ENCODE peak calls at places on chromosomes 4 and X, in four cellular contexts. R is IMR-90, D is neuronal stem cell, V is H1. H is an unnamed sample.
A peak's percentile ranks its signal among the peaks of the same experiment; 100 is the strongest.

GRCh38 chr4:828641-829271 is 2.8 kb upstream of the CPLX1 start:
- DNase-seq in R (no peak), D (no peak), V (no peak), H (no peak)

GRCh38 chrX:96776966-96777365 is 92.3 kb downstream of the DIAPH2 start:
- DNase-seq in D (no peak), V (no peak), R (peak; percentile 28), H (no peak)

GRCh38 chr4:120071192-120071795 is 4.6 kb upstream of the MAD2L1 start:
- DNase-seq in D (peak; percentile 31), V (no peak), R (peak; percentile 80), H (peak; percentile 71)

GRCh38 chr4:51862781-51863180 is 19.8 kb downstream of the DCUN1D4 start:
- DNase-seq in V (no peak), D (no peak), R (no peak), H (no peak)

GRCh38 chr4:2507855-2508254 is 28.6 kb upstream of the FAM193A start:
- DNase-seq in R (no peak), D (no peak), V (no peak), H (no peak)

GRCh38 chrX:42992199-42992943 is 214.4 kb upstream of the PPP1R2C start:
- DNase-seq in D (no peak), V (no peak), R (no peak), H (peak; percentile 39)

GRCh38 chr4:94216394-94216793 is 8.7 kb downstream of the SMARCAD1 start:
- DNase-seq in V (no peak), D (no peak), R (no peak), H (no peak)

GRCh38 chrX:65589304-65589703 is 54.7 kb upstream of the LAS1L start:
- DNase-seq in D (no peak), V (no peak), R (no peak), H (no peak)

GRCh38 chrX:50103866-50104566 is 96.8 kb downstream of the AKAP4 start:
- DNase-seq in V (no peak), R (no peak), D (no peak), H (peak; percentile 12)

GRCh38 chr4:93183589-93183988 is 645.0 kb upstream of the ATOH1 start:
- DNase-seq in D (no peak), V (no peak), R (no peak), H (no peak)

GRCh38 chrX:114075073-114075673 is 508.7 kb upstream of the HTR2C start:
- DNase-seq in V (no peak), D (no peak), R (no peak), H (peak; percentile 1)

GRCh38 chr4:37661643-37662221 is 24.4 kb downstream of the RELL1 start:
- DNase-seq in V (no peak), D (no peak), R (peak; percentile 61), H (peak; percentile 46)

GRCh38 chrX:10702031-10702430 is 81.6 kb upstream of the MID1 start:
- DNase-seq in R (no peak), D (no peak), V (no peak), H (no peak)

GRCh38 chrX:29948653-29949052 is 266.7 kb upstream of the MAGEB2 start:
- DNase-seq in V (no peak), R (peak; percentile 37), D (no peak), H (peak; percentile 26)

GRCh38 chr4:143559757-143560147 is 46.2 kb downstream of the SMARCA5 start:
- DNase-seq in V (no peak), R (no peak), D (no peak), H (no peak)

GRCh38 chr4:82811838-82812672 is 13.5 kb upstream of the SCD5 start:
- DNase-seq in D (peak; percentile 57), R (peak; percentile 41), V (no peak), H (peak; percentile 60)

GRCh38 chr4:103207673-103208072 is 9.5 kb upstream of the CENPE start:
- DNase-seq in V (no peak), D (no peak), R (no peak), H (no peak)

GRCh38 chr4:23932935-23933334 is 43.1 kb upstream of the PPARGC1A start:
- DNase-seq in R (peak; percentile 8), D (no peak), V (no peak), H (no peak)

GRCh38 chr4:23932186-23932585 is 42.3 kb upstream of the PPARGC1A start:
- DNase-seq in V (no peak), R (no peak), D (no peak), H (no peak)

GRCh38 chr4:23931489-23931830 is 41.6 kb upstream of the PPARGC1A start:
- DNase-seq in R (no peak), D (no peak), V (no peak), H (no peak)

GRCh38 chr4:23929248-23929647 is 39.4 kb upstream of the PPARGC1A start:
- DNase-seq in D (no peak), V (no peak), R (no peak), H (no peak)

GRCh38 chr4:23930750-23931488 is 41.1 kb upstream of the PPARGC1A start:
- DNase-seq in R (no peak), D (no peak), V (no peak), H (peak; percentile 15)
- H4K91ac ChIP-seq in R (no peak overlapping the region), D (no peak overlapping the region), V (peak overlapping the region; percentile 36), H (no peak overlapping the region)

GRCh38 chrX:14913241-14913640 is 40.0 kb downstream of the MOSPD2 start:
- DNase-seq in V (no peak), D (no peak), R (peak; percentile 22), H (no peak)

GRCh38 chrX:14920196-14920595 is 47.0 kb downstream of the MOSPD2 start:
- DNase-seq in D (no peak), R (peak; percentile 74), V (no peak), H (no peak)

GRCh38 chrX:14916017-14916674 is 42.9 kb downstream of the MOSPD2 start:
- DNase-seq in R (peak; percentile 81), V (no peak), D (no peak), H (peak; percentile 22)

GRCh38 chrX:14919421-14919820 is 46.2 kb downstream of the MOSPD2 start:
- DNase-seq in R (no peak), V (no peak), D (no peak), H (no peak)

DNA sequence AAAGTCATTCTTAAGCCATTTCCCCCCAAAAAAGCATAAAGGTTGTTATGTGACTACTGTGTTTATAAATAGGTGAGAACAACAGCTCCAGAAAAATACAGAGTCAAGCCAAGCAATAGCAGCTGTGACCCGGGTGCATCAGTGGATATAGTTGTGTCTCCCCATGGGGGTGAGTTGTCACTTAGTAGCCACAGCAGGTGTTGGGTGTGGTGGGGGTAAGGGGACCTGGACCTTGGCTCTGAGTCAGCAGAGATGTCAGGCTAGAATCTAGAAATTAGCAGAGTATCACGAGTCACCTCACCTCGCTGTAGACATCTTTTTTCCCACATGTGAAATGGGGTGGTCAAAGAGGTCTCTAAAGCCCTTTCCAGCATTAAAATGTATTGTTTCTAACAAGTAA is 42.4 kb downstream of the MOSPD2 start:
- DNase-seq in D (no peak), V (no peak), R (peak; percentile 13), H (no peak)
- H4K91ac ChIP-seq in D (no peak overlapping the region), V (no peak overlapping the region), R (peak overlapping the region; percentile 81), H (no peak overlapping the region)

GRCh38 chrX:35787867-35788266 is 10.3 kb upstream of the MAGEB16 start:
- DNase-seq in V (no peak), R (no peak), D (no peak), H (no peak)

DNA sequence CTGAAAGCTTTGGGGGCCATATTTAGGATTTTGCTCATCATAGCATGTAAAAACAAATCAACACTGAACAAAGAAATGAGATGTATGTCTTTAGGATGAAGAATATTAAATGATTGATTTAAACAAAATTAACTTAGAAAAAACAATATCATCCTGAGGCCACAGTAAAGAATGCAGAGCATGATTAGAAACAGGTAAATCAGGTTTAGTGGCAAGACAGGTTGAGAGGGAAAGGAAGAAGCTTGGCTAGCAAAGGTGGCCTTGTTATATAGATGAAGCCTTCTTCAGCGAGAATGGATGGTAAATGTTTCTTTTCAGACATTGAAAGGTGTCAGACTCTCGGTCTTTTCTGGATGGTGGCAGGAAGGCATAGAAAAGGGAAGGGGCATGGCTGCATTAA is 11.9 kb upstream of the MAGEB16 start:
- DNase-seq in V (no peak), D (no peak), R (no peak), H (no peak)
- H4K91ac ChIP-seq in V (no peak overlapping the region), D (no peak overlapping the region), R (no peak overlapping the region), H (no peak overlapping the region)

DNA sequence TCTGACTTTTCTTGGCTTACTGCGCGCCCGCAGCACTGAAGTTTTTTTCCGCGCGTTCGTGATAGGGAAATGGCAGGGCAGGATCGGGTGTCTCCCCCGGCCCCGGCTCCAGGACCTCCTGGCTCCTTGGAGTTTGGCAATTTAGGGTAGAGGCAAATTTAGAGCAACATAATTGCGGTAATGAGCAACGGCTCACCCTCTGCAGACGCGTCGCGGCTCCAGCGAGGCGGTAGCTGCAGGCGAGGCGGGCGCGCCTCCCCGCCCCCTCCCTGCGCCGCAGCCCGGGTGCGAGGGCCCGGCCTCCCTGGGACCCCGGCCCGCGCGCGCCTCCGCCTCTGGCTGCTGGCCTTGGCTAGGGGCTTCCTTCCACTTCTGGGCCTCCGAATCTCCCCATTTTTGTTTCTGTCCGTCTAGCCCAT is 6.2 kb downstream of the MSX1 start:
- DNase-seq in V (no peak), D (no peak), R (no peak), H (no peak)
- H4K91ac ChIP-seq in V (no peak overlapping the region), D (no peak overlapping the region), R (no peak overlapping the region), H (no peak overlapping the region)

DNA sequence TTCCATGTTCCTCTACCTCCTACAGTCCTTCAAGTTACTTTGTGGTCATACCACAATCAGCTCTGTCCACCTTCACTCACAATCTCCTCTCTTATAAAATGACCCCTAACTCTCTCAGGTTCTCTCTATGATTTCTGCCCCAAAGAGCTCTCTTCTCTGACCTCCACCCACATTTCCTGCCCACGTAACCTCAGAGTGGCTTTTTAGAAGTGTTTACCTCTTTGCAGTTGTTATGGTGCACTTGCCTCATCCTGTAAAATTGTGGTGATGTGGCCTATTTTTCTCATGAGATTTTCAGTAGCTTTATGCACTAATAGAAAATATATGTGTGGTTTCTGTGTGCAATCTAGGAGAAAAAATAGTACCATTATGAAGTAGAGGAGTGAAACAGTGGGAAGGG is 215.8 kb downstream of the PACRGL start:
- DNase-seq in R (no peak), V (no peak), D (no peak), H (no peak)
- H4K91ac ChIP-seq in R (no peak overlapping the region), V (no peak overlapping the region), D (no peak overlapping the region), H (no peak overlapping the region)

DNA sequence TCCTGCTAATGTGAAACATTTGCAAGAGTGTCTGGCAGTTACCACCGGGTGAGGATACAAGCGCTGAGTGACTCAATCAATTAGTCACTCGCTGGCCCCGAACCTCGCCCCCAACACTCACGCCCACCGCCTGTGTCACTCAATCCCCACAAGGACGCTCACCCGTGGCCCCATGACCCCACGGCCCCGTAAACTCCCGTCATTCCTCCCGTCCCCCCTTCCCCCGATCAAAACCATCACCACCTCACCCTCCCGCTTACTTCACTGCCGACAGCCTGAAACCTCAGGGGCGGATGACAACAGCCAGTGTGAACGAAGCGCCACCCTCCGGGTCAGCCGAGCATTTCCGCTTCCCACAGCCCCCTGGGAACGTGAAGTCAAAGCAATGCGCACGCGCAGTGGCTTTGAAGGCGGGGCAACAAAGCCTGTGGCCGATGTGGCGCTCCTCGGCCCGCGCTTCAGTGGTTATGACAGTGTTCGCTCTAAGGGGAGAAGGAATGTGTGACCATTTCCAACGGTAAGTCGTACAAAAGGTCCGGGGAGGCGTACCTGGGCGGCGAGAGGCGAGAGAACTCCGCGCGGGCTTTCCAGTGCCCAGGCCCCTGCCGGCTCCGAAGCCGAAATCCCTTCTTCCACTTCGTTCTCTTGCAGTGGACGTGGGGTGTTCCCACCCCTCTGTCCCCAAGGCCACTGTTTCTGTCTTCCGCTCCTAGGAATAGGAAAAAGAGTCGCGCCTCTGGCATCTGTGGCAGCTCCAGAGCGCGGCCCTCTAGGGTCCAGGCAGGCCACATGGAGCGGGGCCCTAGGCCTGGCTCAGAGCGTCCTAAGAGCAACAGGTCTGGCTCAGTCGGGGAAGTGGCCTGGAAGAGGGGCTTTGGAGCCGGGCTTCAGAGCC is at the start of gene ZNF674:
- DNase-seq in V (peak; percentile 82), D (peak; percentile 87), R (peak; percentile 93), H (peak; percentile 92)
- H4K91ac ChIP-seq in V (peak within 1 kb of the TSS; percentile 91), D (no peak within 1 kb of the TSS), R (peak within 1 kb of the TSS; percentile 79), H (peak within 1 kb of the TSS; percentile 52)